ENCODE peak calls at places on chromosome X, in four cellular contexts. K is NCI-H2171 treated with DMSO at 0.1 percent for 48 hours, A is GM12865, U is EL. O is an unnamed sample.

GRCh38 chrX:47129879-47130358 is 14.6 kb downstream of the NDUFB11 start:
- DNase-seq in K (peak; percentile 43), A (no peak), U (no peak), O (no peak)

GRCh38 chrX:71171110-71171801 is 26.6 kb downstream of the NLGN3 start:
- DNase-seq in K (no peak), A (no peak), U (no peak), O (no peak)

GRCh38 chrX:47321386-47321785 is 49.0 kb upstream of the ZNF157 start:
- DNase-seq in K (no peak), A (no peak), U (peak; percentile 1), O (peak; percentile 52)

GRCh38 chrX:38806054-38806389 is 4.8 kb downstream of the MID1IP1 start:
- DNase-seq in K (no peak), A (peak; percentile 55), U (no peak), O (no peak)

GRCh38 chrX:153921511-153922285 is 4.4 kb downstream of the ARHGAP4 start:
- DNase-seq in K (no peak), A (no peak), U (no peak), O (no peak)

GRCh38 chrX:13005671-13006473 is 31.0 kb downstream of the TMSB4X start:
- DNase-seq in K (no peak), A (peak; percentile 81), U (no peak), O (no peak)

GRCh38 chrX:134761788-134762187 is 103.5 kb upstream of the PLAC1 start:
- DNase-seq in K (no peak), A (peak; percentile 26), U (peak; percentile 26), O (no peak)

GRCh38 chrX:82161195-82161594 is 959.3 kb downstream of the SH3BGRL start:
- DNase-seq in K (no peak), A (no peak), U (no peak), O (no peak)

GRCh38 chrX:45497290-45497689 is 296.6 kb upstream of the DIPK2B start:
- DNase-seq in K (no peak), A (no peak), U (no peak), O (no peak)

GRCh38 chrX:154821523-154821922 is 12.9 kb downstream of the SMIM9 start:
- DNase-seq in K (no peak), A (no peak), U (no peak), O (no peak)

GRCh38 chrX:107293056-107293455 is 86.6 kb downstream of the DNAAF6 start:
- DNase-seq in K (no peak), A (no peak), U (no peak), O (no peak)

GRCh38 chrX:68995780-68996551 is 167.1 kb downstream of the EFNB1 start:
- DNase-seq in K (no peak), A (no peak), U (peak; percentile 58), O (no peak)

GRCh38 chrX:6325437-6325836 is 96.8 kb upstream of the NLGN4X start:
- DNase-seq in K (no peak), A (no peak), U (no peak), O (no peak)

GRCh38 chrX:9619581-9619980 is 146.1 kb downstream of the GPR143 start:
- DNase-seq in K (no peak), A (no peak), U (no peak), O (no peak)